ENCODE peak calls at places on chromosomes 6 and 20, in four cellular contexts. Y is body of pancreas, D is adrenal gland, I is K562. T is an unnamed sample. For H3K9me3, the result is how much of the 10 kb centered on the place peaks cover.

GRCh38 chr6:14871196-14871595 is 374.7 kb upstream of the JARID2 start:
- DNase-seq in I (no peak), D (no peak), Y (no peak), T (no peak)

GRCh38 chr6:17816921-17817611 is 110.3 kb upstream of the NUP153 start:
- DNase-seq in I (no peak), Y (no peak), D (no peak), T (peak)

GRCh38 chr6:133132583-133132982 is 108.6 kb upstream of the EYA4 start:
- DNase-seq in D (peak), Y (no peak), I (no peak), T (no peak)

GRCh38 chr20:9837634-9838033 is 1.2 kb downstream of the PAK5 start:
- DNase-seq in I (no peak), Y (no peak), D (no peak), T (no peak)

GRCh38 chr6:133947302-133947900 is 5.6 kb upstream of the TBPL1 start:
- DNase-seq in Y (peak), D (no peak), I (no peak), T (no peak)

GRCh38 chr6:3208096-3208774 is 19.2 kb downstream of the TUBB2B start:
- DNase-seq in Y (no peak), D (no peak), I (peak), T (no peak)

GRCh38 chr20:8094415-8094818 is 37.6 kb upstream of the PLCB1 start:
- DNase-seq in Y (peak), D (peak), I (no peak), T (no peak)

GRCh38 chr6:89936177-89936576 is 41.9 kb downstream of the GJA10 start:
- DNase-seq in Y (no peak), I (no peak), D (no peak), T (no peak)

GRCh38 chr6:76420094-76420493 is 347.6 kb upstream of the IMPG1 start:
- DNase-seq in I (no peak), Y (no peak), D (no peak), T (no peak)

GRCh38 chr6:90905351-90905750 is 318.5 kb upstream of the MAP3K7 start:
- DNase-seq in Y (no peak), I (no peak), D (no peak), T (no peak)

GRCh38 chr6:100449239-100449691 is 15.5 kb downstream of the SIM1 start:
- DNase-seq in D (no peak), I (no peak), Y (no peak), T (no peak)

GRCh38 chr6:26305097-26305841 is 59.7 kb upstream of the BTN3A2 start:
- DNase-seq in D (peak), Y (peak), I (peak), T (peak)

GRCh38 chr20:50244352-50245149 is 53.9 kb downstream of the CEBPB start:
- DNase-seq in Y (peak), D (no peak), I (no peak), T (no peak)

GRCh38 chr20:10922941-10923340 is 249.1 kb upstream of the JAG1 start:
- DNase-seq in I (no peak), Y (no peak), D (no peak), T (peak)

GRCh38 chr6:75531174-75531573 is 37.6 kb upstream of the FILIP1 start:
- DNase-seq in I (no peak), D (no peak), Y (no peak), T (no peak)

GRCh38 chr6:36599791-36600209 is 5.6 kb downstream of the SRSF3 start:
- DNase-seq in D (peak), I (no peak), Y (peak), T (peak)

GRCh38 chr6:54992789-54993188 is 146.2 kb downstream of the FAM83B start:
- DNase-seq in Y (no peak), D (no peak), I (no peak), T (no peak)

GRCh38 chr6:168275168-168275567 is 44.4 kb downstream of the DACT2 start:
- DNase-seq in D (no peak), Y (no peak), I (no peak), T (no peak)
- H3K9me3 ChIP-seq in D (under half), Y (under half), I (under half), T (under half)

GRCh38 chr6:131007286-131007685 is 55.8 kb downstream of the EPB41L2 start:
- DNase-seq in D (no peak), I (no peak), Y (no peak), T (no peak)
- H3K9me3 ChIP-seq in D (under half), I (under half), Y (under half), T (under half)

GRCh38 chr6:110366241-110366640 is 8.1 kb upstream of the METTL24 start:
- DNase-seq in Y (peak), I (no peak), D (no peak), T (no peak)

GRCh38 chr6:110368268-110368667 is 10.1 kb upstream of the METTL24 start:
- DNase-seq in D (no peak), Y (no peak), I (no peak), T (no peak)

GRCh38 chr6:110367825-110368224 is 9.7 kb upstream of the METTL24 start:
- DNase-seq in D (no peak), I (no peak), Y (no peak), T (no peak)

GRCh38 chr6:110367001-110367400 is 8.9 kb upstream of the METTL24 start:
- DNase-seq in Y (no peak), I (no peak), D (no peak), T (no peak)

GRCh38 chr6:110369056-110369455 is 10.9 kb upstream of the METTL24 start:
- DNase-seq in I (no peak), D (no peak), Y (no peak), T (no peak)
- H3K9me3 ChIP-seq in I (under half), D (under half), Y (under half), T (under half)

DNA sequence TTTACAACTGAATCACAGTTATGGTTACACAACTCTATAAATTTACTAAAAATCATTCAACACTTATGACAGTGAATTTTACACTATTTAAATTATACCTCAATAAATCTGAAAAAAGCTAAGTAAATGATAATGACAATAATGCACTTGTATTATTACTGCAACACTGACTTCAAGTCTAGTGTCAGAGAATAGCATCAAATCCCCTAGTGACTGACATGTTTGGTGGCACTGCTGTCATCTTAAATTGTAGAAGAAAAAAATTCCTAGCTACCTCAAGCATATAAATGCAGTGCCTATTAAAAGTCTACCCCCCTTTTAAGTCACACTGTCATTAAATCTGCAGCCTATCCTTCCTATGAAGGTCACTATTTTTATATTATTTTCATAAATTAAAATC is 189.4 kb upstream of the RUNX2 start:
- DNase-seq in Y (no peak), D (no peak), I (no peak), T (no peak)
- H3K9me3 ChIP-seq in Y (under half), D (under half), I (under half), T (under half)

T was measured in SJSA1.